ENCODE peak calls at places on chromosomes 6 and 20, in seven cellular contexts. A, H, Y, U, W, S and L are unnamed samples. For H3K4me1, H3K36me3 and H3K9me3, the result is how much of the 10 kb centered on the place peaks cover.

GRCh38 chr6:44339301-44339700 is 3.1 kb upstream of the SPATS1 start:
- DNase-seq in U (peak), A (peak), W (no peak), Y (no peak), S (no peak), H (no peak), L (no peak)

GRCh38 chr20:52402514-52402913 is 210.9 kb upstream of the ZFP64 start:
- DNase-seq in U (no peak), S (no peak), W (no peak), Y (no peak), H (no peak), A (no peak), L (no peak)

GRCh38 chr6:153947817-153948447 is 91.1 kb upstream of the OPRM1 start:
- DNase-seq in H (no peak), S (no peak), Y (no peak), U (peak), W (peak), A (no peak), L (no peak)

GRCh38 chr20:21103582-21104465 is 2.3 kb downstream of the LINC00237 start:
- DNase-seq in W (no peak), S (no peak), A (no peak), H (no peak), Y (no peak), U (no peak), L (no peak)

GRCh38 chr20:25565578-25566157 is 19.7 kb downstream of the NINL start:
- DNase-seq in A (no peak), Y (no peak), H (no peak), S (no peak), W (no peak), U (no peak), L (no peak)

GRCh38 chr6:107846262-107846795 is 22.2 kb upstream of the SCML4 start:
- DNase-seq in S (no peak), H (no peak), A (no peak), Y (no peak), U (no peak), W (no peak), L (no peak)

GRCh38 chr6:134735461-134735860 is 214.4 kb downstream of the ALDH8A1 start:
- DNase-seq in W (no peak), A (no peak), U (no peak), Y (no peak), S (no peak), H (no peak), L (no peak)

GRCh38 chr6:158531566-158531965 is 28.3 kb upstream of the TMEM181 start:
- DNase-seq in Y (no peak), H (no peak), U (no peak), W (no peak), A (no peak), S (no peak), L (no peak)

GRCh38 chr6:1586861-1587450 is 22.8 kb upstream of the FOXC1 start:
- DNase-seq in S (no peak), A (no peak), W (no peak), H (no peak), Y (no peak), U (no peak), L (no peak)

GRCh38 chr6:30828027-30828962 is 56.0 kb upstream of the DDR1 start:
- DNase-seq in Y (peak), A (peak), S (peak), H (peak), W (peak), U (peak), L (peak)

GRCh38 chr6:160259143-160259425 is 463 bp upstream of the SLC22A2 start:
- DNase-seq in Y (no peak), U (no peak), S (no peak), A (no peak), H (no peak), W (no peak), L (no peak)

GRCh38 chr6:30112402-30113376 is at the start of gene TRIM31:
- DNase-seq in S (no peak), A (no peak), Y (no peak), U (no peak), W (no peak), H (no peak), L (no peak)

GRCh38 chr20:58407966-58408557 is 19.0 kb downstream of the VAPB start:
- DNase-seq in H (no peak), U (peak), Y (no peak), W (no peak), S (no peak), A (no peak), L (no peak)

GRCh38 chr6:14705841-14706377 is 540.0 kb upstream of the JARID2 start:
- DNase-seq in A (no peak), W (no peak), S (no peak), Y (no peak), H (no peak), U (no peak), L (no peak)

GRCh38 chr6:13593720-13594119 is 19.3 kb downstream of the SIRT5 start:
- DNase-seq in S (no peak), H (no peak), U (no peak), W (no peak), Y (no peak), A (no peak), L (no peak)

GRCh38 chr6:137811912-137812553 is 55.0 kb upstream of the TNFAIP3 start:
- DNase-seq in W (no peak), A (no peak), U (no peak), Y (no peak), H (no peak), S (no peak), L (no peak)

GRCh38 chr20:34708621-34709043 is 4.5 kb downstream of the TP53INP2 start:
- DNase-seq in S (peak), U (peak), A (peak), Y (peak), H (peak), W (peak), L (peak)

GRCh38 chr6:9136141-9136865 is 701.0 kb upstream of the SLC35B3 start:
- DNase-seq in H (no peak), S (no peak), U (no peak), Y (no peak), A (no peak), W (no peak), L (no peak)

GRCh38 chr20:59010995-59011873 is 4.2 kb upstream of the CTSZ start:
- DNase-seq in W (peak), S (no peak), U (peak), A (peak), H (no peak), Y (no peak), L (no peak)

GRCh38 chr20:56540415-56540814 is 7.4 kb downstream of the FAM209B start:
- DNase-seq in S (no peak), H (no peak), A (no peak), W (no peak), U (no peak), Y (no peak), L (no peak)

GRCh38 chr20:49281059-49281912 is 3.4 kb upstream of the ZNFX1 start:
- DNase-seq in S (no peak), H (no peak), W (no peak), Y (no peak), A (no peak), U (no peak), L (no peak)

GRCh38 chr20:1312308-1312707 is 16.6 kb downstream of the SDCBP2 start:
- DNase-seq in H (no peak), W (no peak), A (no peak), Y (no peak), S (peak), U (no peak), L (peak)

GRCh38 chr20:41058007-41058673 is 29.5 kb downstream of the TOP1 start:
- DNase-seq in S (no peak), Y (peak), H (no peak), A (no peak), W (no peak), U (no peak), L (no peak)

GRCh38 chr6:151130329-151130728 is 109.4 kb upstream of the AKAP12 start:
- DNase-seq in H (no peak), W (no peak), S (no peak), Y (no peak), U (no peak), A (no peak), L (no peak)

GRCh38 chr6:29656798-29657197 is at the start of gene MOG:
- DNase-seq in H (no peak), U (no peak), Y (no peak), A (no peak), S (no peak), W (no peak), L (no peak)

GRCh38 chr20:58374906-58375760 is 13.9 kb upstream of the VAPB start:
- DNase-seq in W (peak), Y (no peak), A (no peak), S (no peak), U (no peak), H (no peak), L (no peak)

GRCh38 chr6:166512567-166512966 is 73.9 kb downstream of the RAMACL start:
- DNase-seq in W (no peak), A (no peak), S (peak), H (no peak), Y (no peak), U (peak), L (peak)

GRCh38 chr6:56370591-56371198 is 123.3 kb upstream of the COL21A1 start:
- DNase-seq in Y (peak), A (peak), S (no peak), H (no peak), U (no peak), W (peak), L (no peak)

GRCh38 chr6:153058291-153058690 is 55.8 kb upstream of the MTRF1L start:
- DNase-seq in A (no peak), W (no peak), S (no peak), Y (no peak), H (no peak), U (no peak), L (no peak)

GRCh38 chr6:6678811-6679210 is 90.3 kb downstream of the LY86 start:
- DNase-seq in W (no peak), U (no peak), A (no peak), Y (no peak), S (no peak), H (peak), L (no peak)

GRCh38 chr6:2387445-2387844 is 142.0 kb upstream of the GMDS start:
- DNase-seq in U (no peak), H (no peak), W (no peak), Y (no peak), S (no peak), A (no peak), L (no peak)

GRCh38 chr6:110048221-110048875 is 70.2 kb downstream of the GPR6 start:
- DNase-seq in U (no peak), A (no peak), H (no peak), S (no peak), W (no peak), Y (peak), L (no peak)

GRCh38 chr6:75893058-75893775 is 144.2 kb downstream of the MYO6 start:
- DNase-seq in U (no peak), H (no peak), A (no peak), W (no peak), Y (no peak), S (no peak), L (no peak)

GRCh38 chr6:169093121-169093723 is 160.4 kb downstream of the THBS2 start:
- DNase-seq in A (no peak), Y (peak), H (no peak), U (no peak), W (no peak), S (no peak), L (no peak)

GRCh38 chr20:44600301-44600700 is 17.9 kb downstream of the PKIG start:
- DNase-seq in A (no peak), S (no peak), W (no peak), U (no peak), Y (no peak), H (no peak), L (no peak)

GRCh38 chr20:44597516-44597915 is 15.1 kb downstream of the PKIG start:
- DNase-seq in S (no peak), A (no peak), Y (no peak), H (no peak), W (no peak), U (no peak), L (no peak)

GRCh38 chr20:44597930-44598329 is 15.6 kb downstream of the PKIG start:
- DNase-seq in A (no peak), Y (no peak), U (no peak), S (no peak), W (no peak), H (no peak), L (no peak)

GRCh38 chr20:44599715-44600114 is 17.3 kb downstream of the PKIG start:
- DNase-seq in U (no peak), A (no peak), W (no peak), Y (no peak), S (no peak), H (no peak), L (no peak)

GRCh38 chr20:44598413-44599290 is 16.3 kb downstream of the PKIG start:
- DNase-seq in H (no peak), S (peak), W (peak), U (no peak), A (no peak), Y (no peak), L (no peak)
- H3K4me1 ChIP-seq in H (under half), S (half or more), W (half or more), U (under half), A (under half), Y (under half), L (under half)

GRCh38 chr20:47351643-47352331 is 4.7 kb downstream of the ZMYND8 start:
- DNase-seq in U (no peak), H (no peak), W (no peak), A (no peak), S (peak), Y (no peak), L (no peak)
- H3K36me3 ChIP-seq in U (under half), H (under half), W (under half), A (under half), S (under half), Y (under half), L (under half)

DNA sequence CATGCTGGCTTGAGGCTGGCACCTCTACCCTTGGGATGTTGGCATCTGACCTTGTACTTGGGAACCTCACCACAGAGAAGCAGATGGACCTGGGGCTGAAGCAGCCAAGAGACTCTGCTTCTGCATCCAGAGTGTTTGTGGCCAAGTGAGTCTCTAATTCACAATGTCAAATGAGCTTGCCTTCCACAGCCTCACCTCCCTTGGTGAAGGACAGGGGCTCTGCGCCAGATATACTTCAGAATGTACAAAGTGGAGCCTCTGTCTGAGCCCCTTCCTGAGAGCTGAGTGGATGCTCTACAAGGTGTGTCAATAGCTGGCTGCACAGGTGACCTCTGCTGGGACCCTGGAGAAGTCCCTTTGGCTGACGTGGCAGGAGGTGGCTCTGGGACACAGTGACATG is 508.9 kb downstream of the CDH26 start:
- DNase-seq in A (no peak), S (no peak), U (no peak), Y (no peak), H (no peak), W (no peak), L (no peak)
- H3K9me3 ChIP-seq in A (under half), S (under half), U (under half), Y (under half), H (under half), W (under half), L (under half)

GRCh38 chr20:46081074-46081473 is 8.7 kb downstream of the NCOA5 start:
- DNase-seq in W (no peak), S (no peak), H (no peak), Y (no peak), U (no peak), A (no peak), L (no peak)
- H3K4me1 ChIP-seq in W (half or more), S (under half), H (under half), Y (under half), U (under half), A (under half), L (under half)

GRCh38 chr20:16404640-16405039 is 168.6 kb downstream of the KIF16B start:
- DNase-seq in H (no peak), S (no peak), U (no peak), W (no peak), A (no peak), Y (no peak), L (no peak)
- H3K36me3 ChIP-seq in H (under half), S (half or more), U (under half), W (under half), A (under half), Y (under half), L (under half)